ENCODE peak calls at places on chromosome 18, in six cellular contexts. T, B, P, M, J and L are unnamed samples.

GRCh38 chr18:34650121-34650545 is 60.0 kb upstream of the DTNA start:
- DNase-seq in T (peak; percentile 60), M (peak; percentile 22), J (no peak), P (no peak), B (peak; percentile 38), L (no peak)

GRCh38 chr18:50298443-50299284 is 11.2 kb upstream of the CXXC1 start:
- DNase-seq in P (no peak), M (no peak), J (no peak), T (no peak), B (no peak), L (no peak)

GRCh38 chr18:34509163-34509562 is 200.9 kb upstream of the DTNA start:
- DNase-seq in J (no peak), T (no peak), M (no peak), P (no peak), B (no peak), L (no peak)

GRCh38 chr18:48539406-48540328 is 836 bp downstream of the CTIF start:
- DNase-seq in T (peak; percentile 76), P (peak; percentile 17), J (peak; percentile 50), B (no peak), M (peak; percentile 53), L (peak; percentile 24)

GRCh38 chr18:5966514-5966913 is 71.2 kb upstream of the TMEM200C start:
- DNase-seq in J (no peak), P (no peak), B (no peak), M (no peak), T (no peak), L (no peak)

GRCh38 chr18:27141876-27142275 is 43.2 kb downstream of the CHST9 start:
- DNase-seq in T (no peak), J (no peak), P (no peak), B (no peak), M (no peak), L (no peak)

GRCh38 chr18:37210781-37211180 is 354.8 kb downstream of the CELF4 start:
- DNase-seq in M (no peak), B (no peak), J (no peak), T (no peak), P (no peak), L (no peak)

GRCh38 chr18:36078751-36079529 is 11.6 kb upstream of the RPRD1A start:
- DNase-seq in M (peak; percentile 40), P (no peak), B (no peak), J (no peak), T (peak; percentile 68), L (no peak)

GRCh38 chr18:71784777-71785176 is 759.4 kb downstream of the CBLN2 start:
- DNase-seq in J (no peak), M (no peak), T (no peak), B (no peak), P (peak; percentile 10), L (no peak)

GRCh38 chr18:12403601-12404506 is 3.9 kb upstream of the PRELID3A start:
- DNase-seq in M (peak; percentile 84), T (peak; percentile 86), J (no peak), B (peak; percentile 75), P (no peak), L (no peak)

GRCh38 chr18:9147440-9148238 is 11.1 kb downstream of the ANKRD12 start:
- DNase-seq in P (peak; percentile 26), M (peak; percentile 31), B (no peak), T (peak; percentile 85), J (no peak), L (no peak)

GRCh38 chr18:377088-377487 is 109.2 kb upstream of the THOC1 start:
- DNase-seq in M (no peak), P (no peak), T (no peak), B (peak; percentile 58), J (no peak), L (no peak)

GRCh38 chr18:11002277-11002676 is 147.1 kb downstream of the PIEZO2 start:
- DNase-seq in M (no peak), J (no peak), B (no peak), P (no peak), T (no peak), L (no peak)

GRCh38 chr18:25061345-25061744 is 290.6 kb downstream of the ZNF521 start:
- DNase-seq in T (peak; percentile 9), B (no peak), J (no peak), P (no peak), M (no peak), L (no peak)

GRCh38 chr18:70256994-70257393 is 31.9 kb upstream of the SOCS6 start:
- DNase-seq in B (no peak), J (no peak), T (no peak), P (no peak), M (no peak), L (no peak)

GRCh38 chr18:48152549-48152948 is 222.1 kb upstream of the SMAD2 start:
- DNase-seq in J (no peak), P (no peak), B (peak; percentile 8), T (no peak), M (no peak), L (no peak)

GRCh38 chr18:36398419-36398818 is 100.9 kb downstream of the FHOD3 start:
- DNase-seq in J (no peak), T (no peak), B (no peak), P (no peak), M (no peak), L (no peak)